ENCODE peak calls at places on chromosome 9, in eight cellular contexts. H, X, U, Y, W, L, T and V are unnamed samples.

GRCh38 chr9:117035546-117035945 is 348.4 kb downstream of the TRIM32 start:
- DNase-seq in T (no peak), U (no peak), X (no peak), H (no peak), Y (no peak), L (no peak), W (no peak), V (no peak)

GRCh38 chr9:23567756-23568155 is 258.3 kb downstream of the ELAVL2 start:
- DNase-seq in L (no peak), X (no peak), H (no peak), W (no peak), Y (no peak), T (no peak), U (no peak), V (no peak)

GRCh38 chr9:123064662-123065061 is 31.2 kb downstream of the GPR21 start:
- DNase-seq in T (no peak), H (no peak), L (no peak), W (no peak), U (no peak), Y (no peak), X (no peak), V (peak; percentile 33)

GRCh38 chr9:70902171-70902570 is 219.2 kb downstream of the TRPM3 start:
- DNase-seq in L (no peak), X (no peak), W (no peak), T (no peak), H (no peak), U (no peak), Y (no peak), V (peak; percentile 13)

GRCh38 chr9:126935630-126936029 is 21.0 kb downstream of the RALGPS1 start:
- DNase-seq in X (no peak), T (no peak), Y (no peak), W (no peak), H (no peak), U (no peak), L (no peak), V (no peak)

GRCh38 chr9:35564658-35565061 is 40.4 kb upstream of the TESK1 start:
- DNase-seq in T (no peak), Y (no peak), U (no peak), H (no peak), X (no peak), W (no peak), L (no peak), V (no peak)

GRCh38 chr9:136462664-136463063 is 20.2 kb downstream of the SEC16A start:
- DNase-seq in U (no peak), T (no peak), W (no peak), X (no peak), H (no peak), Y (no peak), L (no peak), V (no peak)

GRCh38 chr9:35771079-35771441 is 17.0 kb upstream of the MSMP start:
- DNase-seq in X (no peak), T (no peak), H (no peak), W (no peak), L (no peak), Y (no peak), U (no peak), V (no peak)

GRCh38 chr9:112135706-112136105 is 39.4 kb downstream of the SUSD1 start:
- DNase-seq in Y (peak; percentile 64), U (no peak), H (no peak), X (no peak), L (no peak), T (no peak), W (no peak), V (no peak)

GRCh38 chr9:101566904-101567724 is 27.7 kb downstream of the PPP3R2 start:
- DNase-seq in H (no peak), T (no peak), W (peak; percentile 26), U (no peak), Y (peak; percentile 31), X (no peak), L (no peak), V (peak; percentile 27)

GRCh38 chr9:99025616-99026270 is 79.2 kb upstream of the TGFBR1 start:
- DNase-seq in X (no peak), W (no peak), T (peak; percentile 43), H (no peak), Y (no peak), U (no peak), L (no peak), V (no peak)